ENCODE peak calls at places on chromosomes 13 and 19, in six cellular contexts. P is iPS DF 6.9, Q is fibroblast of the aortic adventitia, B is skeletal muscle cell, G is aorta, D is fibroblast of lung. S is an unnamed sample.
A peak's percentile ranks its signal among the peaks of the same experiment; 100 is the strongest.

GRCh38 chr13:89982406-89983085 is 1364.9 kb upstream of the MIR17HG start:
- DNase-seq in P (no peak), B (peak; percentile 59), G (no peak), Q (peak; percentile 25), D (peak; percentile 48), S (no peak)

GRCh38 chr19:28960986-28961705 is 251.8 kb downstream of the UQCRFS1 start:
- DNase-seq in D (peak; percentile 9), Q (peak; percentile 71), P (no peak), G (no peak), B (no peak), S (no peak)

GRCh38 chr13:21762512-21762911 is 91.6 kb downstream of the FGF9 start:
- DNase-seq in B (no peak), P (no peak), Q (no peak), D (no peak), G (no peak), S (no peak)

GRCh38 chr13:42041017-42041683 is 7.3 kb upstream of the DGKH start:
- DNase-seq in P (no peak), B (no peak), G (peak; percentile 84), Q (peak; percentile 54), D (peak; percentile 46), S (peak; percentile 59)

GRCh38 chr19:56321981-56322558 is 7.4 kb upstream of the ZSCAN5A start:
- DNase-seq in Q (no peak), B (no peak), D (no peak), P (no peak), G (no peak), S (no peak)

GRCh38 chr19:36635342-36635741 is 30.2 kb downstream of the ZNF382 start:
- DNase-seq in P (no peak), D (no peak), Q (no peak), G (no peak), B (no peak), S (no peak)

GRCh38 chr19:1811942-1812425 is at the start of gene ATP8B3:
- DNase-seq in Q (no peak), D (no peak), B (no peak), G (peak; percentile 94), P (no peak), S (no peak)

GRCh38 chr13:21137696-21138095 is 38.7 kb downstream of the SKA3 start:
- DNase-seq in B (no peak), P (no peak), D (peak; percentile 37), Q (no peak), G (no peak), S (no peak)

GRCh38 chr13:24172071-24172470 is 11.6 kb downstream of the SPATA13 start:
- DNase-seq in Q (no peak), D (no peak), B (no peak), G (no peak), P (no peak), S (no peak)

GRCh38 chr19:9295411-9295849 is 14.2 kb downstream of the ZNF699 start:
- DNase-seq in G (no peak), P (no peak), B (no peak), D (no peak), Q (no peak), S (no peak)

GRCh38 chr19:955803-956746 is 28.1 kb upstream of the WDR18 start:
- DNase-seq in G (no peak), P (no peak), B (no peak), D (no peak), Q (no peak), S (no peak)

GRCh38 chr19:54271106-54271505 is 9.8 kb downstream of the LILRB2 start:
- DNase-seq in G (no peak), B (no peak), P (no peak), Q (no peak), D (no peak), S (no peak)

GRCh38 chr19:13782537-13782936 is 8.3 kb downstream of the C19orf53 start:
- DNase-seq in P (no peak), D (no peak), G (no peak), B (no peak), Q (no peak), S (no peak)

GRCh38 chr19:5294403-5295160 is 46.0 kb downstream of the PTPRS start:
- DNase-seq in G (no peak), D (no peak), Q (no peak), B (no peak), P (no peak), S (no peak)

GRCh38 chr13:43574601-43575000 is 212.2 kb downstream of the ENOX1 start:
- DNase-seq in D (no peak), B (no peak), Q (no peak), P (no peak), G (no peak), S (no peak)

GRCh38 chr13:77986699-77987098 is 68.1 kb upstream of the EDNRB start:
- DNase-seq in B (no peak), P (no peak), Q (no peak), G (no peak), D (no peak), S (no peak)

GRCh38 chr13:20337894-20338551 is 105.9 kb upstream of the GJB6 start:
- DNase-seq in B (no peak), G (no peak), D (no peak), P (no peak), Q (no peak), S (no peak)

GRCh38 chr13:105874808-105875207 is 660.7 kb downstream of the EFNB2 start:
- DNase-seq in P (no peak), B (no peak), D (no peak), G (no peak), Q (no peak), S (no peak)

GRCh38 chr13:89465366-89465765 is 1794.2 kb downstream of the SLITRK5 start:
- DNase-seq in Q (no peak), G (no peak), P (no peak), B (peak; percentile 87), D (peak; percentile 51), S (no peak)

GRCh38 chr19:33438016-33438671 is 64.6 kb downstream of the CEBPG start:
- DNase-seq in B (no peak), D (no peak), Q (peak; percentile 17), P (no peak), G (peak; percentile 63), S (peak; percentile 94)

GRCh38 chr13:94433055-94433947 is 46.2 kb downstream of the DCT start:
- DNase-seq in D (no peak), B (no peak), P (no peak), G (no peak), Q (no peak), S (no peak)

GRCh38 chr19:34904521-34904845 is 22.2 kb upstream of the ZNF30 start:
- DNase-seq in P (no peak), D (no peak), B (no peak), Q (no peak), G (no peak), S (no peak)
- H3K4me3 ChIP-seq in P (peak overlapping the region; percentile 30), D (no peak overlapping the region), B (no peak overlapping the region), Q (no peak overlapping the region), G (no peak overlapping the region), S (no peak overlapping the region)

GRCh38 chr13:75222031-75222430 is 259.9 kb downstream of the TBC1D4 start:
- DNase-seq in Q (peak; percentile 85), P (no peak), B (peak; percentile 81), D (peak; percentile 65), G (no peak), S (no peak)

GRCh38 chr13:75223981-75224742 is 257.8 kb downstream of the TBC1D4 start:
- DNase-seq in G (no peak), B (no peak), Q (no peak), D (no peak), P (no peak), S (no peak)

GRCh38 chr13:75219479-75220237 is 262.3 kb downstream of the TBC1D4 start:
- DNase-seq in P (peak; percentile 52), G (peak; percentile 95), D (peak; percentile 73), Q (peak; percentile 69), B (peak; percentile 24), S (peak; percentile 84)

GRCh38 chr13:75217949-75218348 is 264.0 kb downstream of the TBC1D4 start:
- DNase-seq in Q (peak; percentile 45), P (no peak), G (no peak), D (peak; percentile 28), B (peak; percentile 77), S (no peak)

DNA sequence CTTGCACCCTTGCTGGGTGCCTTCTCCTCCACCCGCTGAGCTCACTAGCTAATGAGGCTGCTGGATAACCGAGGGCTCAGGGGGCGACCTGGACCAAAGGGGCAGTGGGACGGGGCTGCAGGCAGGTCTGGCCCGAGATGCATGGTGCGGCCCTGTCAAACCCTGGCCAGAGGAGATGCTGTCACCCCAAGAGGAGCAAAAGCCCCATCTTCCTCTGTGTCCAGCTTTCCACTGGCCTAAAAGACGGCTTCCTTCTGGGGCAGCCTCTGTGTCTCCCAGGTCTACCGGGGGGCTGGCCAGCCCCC is 261.8 kb downstream of the TBC1D4 start:
- DNase-seq in B (no peak), D (no peak), P (no peak), G (no peak), Q (no peak), S (no peak)
- H3K4me3 ChIP-seq in B (no peak overlapping the region), D (no peak overlapping the region), P (no peak overlapping the region), G (no peak overlapping the region), Q (no peak overlapping the region), S (no peak overlapping the region)

GRCh38 chr19:38569368-38569983 is 48.3 kb downstream of the MAP4K1 start:
- DNase-seq in G (no peak), D (no peak), Q (no peak), B (no peak), P (no peak), S (no peak)

GRCh38 chr19:38564981-38565685 is 52.6 kb downstream of the MAP4K1 start:
- DNase-seq in B (no peak), D (no peak), Q (no peak), G (peak; percentile 78), P (no peak), S (no peak)

GRCh38 chr19:38562096-38562495 is 55.7 kb downstream of the MAP4K1 start:
- DNase-seq in B (no peak), D (no peak), Q (no peak), G (no peak), P (no peak), S (no peak)

GRCh38 chr19:38563475-38563874 is 54.3 kb downstream of the MAP4K1 start:
- DNase-seq in D (no peak), G (no peak), P (no peak), Q (no peak), B (no peak), S (no peak)

GRCh38 chr19:38565686-38566105 is 52.1 kb downstream of the MAP4K1 start:
- DNase-seq in P (no peak), Q (no peak), B (no peak), D (no peak), G (no peak), S (no peak)
- H3K4me3 ChIP-seq in P (peak overlapping the region; percentile 31), Q (no peak overlapping the region), B (no peak overlapping the region), D (no peak overlapping the region), G (no peak overlapping the region), S (no peak overlapping the region)

DNA sequence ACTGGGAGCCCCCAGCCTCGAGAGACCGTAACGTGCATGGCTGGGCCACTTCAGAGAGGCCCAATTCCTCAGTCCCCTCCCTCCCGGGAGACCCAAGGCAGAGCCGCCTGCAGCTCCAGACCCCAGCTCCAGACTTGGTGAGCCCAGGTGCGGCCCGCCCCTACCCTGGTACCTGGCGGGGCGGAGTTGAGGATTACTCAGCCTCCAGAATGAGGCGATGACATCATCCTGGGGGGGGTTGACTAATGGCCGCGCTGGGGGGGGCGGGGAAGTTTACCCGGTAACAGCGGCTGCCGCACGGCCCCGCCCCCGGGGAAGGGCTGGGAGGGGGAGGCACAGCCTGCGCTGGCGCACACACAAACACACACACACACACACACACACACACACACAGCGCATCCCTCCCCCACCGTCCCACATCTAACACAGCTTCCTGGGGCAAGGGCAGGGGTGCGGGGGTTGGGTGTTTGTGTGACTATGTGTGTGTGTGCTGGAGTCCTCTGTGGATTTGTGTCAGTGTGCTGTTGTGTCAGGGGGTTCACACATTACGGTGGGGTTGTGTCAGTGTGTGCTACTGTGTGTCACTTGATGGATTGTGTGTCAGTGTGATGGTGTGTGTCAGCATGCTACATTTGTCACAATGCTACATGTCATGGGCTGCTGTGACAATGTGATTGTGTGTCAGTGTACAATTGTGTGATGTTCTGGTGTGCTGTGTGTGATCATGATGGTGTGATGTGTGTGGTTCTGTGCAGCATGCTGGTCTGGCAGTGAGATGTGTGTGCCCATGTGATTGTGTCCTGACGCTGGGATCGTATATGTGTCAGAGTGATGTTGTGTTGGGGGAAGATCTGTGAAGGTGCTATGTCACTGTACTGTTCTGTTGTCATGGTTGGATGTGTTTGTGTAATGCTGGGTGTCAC is 10.3 kb upstream of the BBC3 start:
- DNase-seq in P (no peak), D (peak; percentile 76), B (peak; percentile 46), Q (peak; percentile 72), G (peak; percentile 94), S (no peak)
- H3K4me3 ChIP-seq in P (no peak overlapping the region), D (no peak overlapping the region), B (no peak overlapping the region), Q (peak overlapping the region; percentile 10), G (no peak overlapping the region), S (no peak overlapping the region)

S was measured in right lobe of liver.